ENCODE peak calls at places on chromosomes 6 and 20, in five cellular contexts. Q, W, J, D and N are unnamed samples.

GRCh38 chr6:148138478-148138877 is 204.2 kb upstream of the SASH1 start:
- DNase-seq in J (no peak), W (no peak), Q (no peak), D (no peak), N (no peak)

GRCh38 chr6:35663001-35663400 is 25.7 kb downstream of the FKBP5 start:
- DNase-seq in Q (peak), W (no peak), J (no peak), D (no peak), N (no peak)

GRCh38 chr6:129284225-129284624 is 401.3 kb downstream of the LAMA2 start:
- DNase-seq in J (no peak), D (no peak), Q (no peak), W (no peak), N (no peak)

GRCh38 chr6:97669191-97669651 is 386.2 kb upstream of the MMS22L start:
- DNase-seq in W (no peak), J (peak), D (peak), Q (no peak), N (peak)

GRCh38 chr6:73519943-73520687 is 717 bp downstream of the EEF1A1 start:
- DNase-seq in D (peak), W (no peak), Q (peak), J (peak), N (peak)

GRCh38 chr20:34079818-34080217 is 32.2 kb downstream of the EIF2S2 start:
- DNase-seq in W (no peak), Q (no peak), J (no peak), D (no peak), N (no peak)

GRCh38 chr6:71406871-71407860 is 118.6 kb downstream of the OGFRL1 start:
- DNase-seq in J (no peak), W (peak), Q (no peak), D (no peak), N (no peak)

GRCh38 chr20:36094497-36094896 is 60.0 kb upstream of the EPB41L1 start:
- DNase-seq in Q (no peak), D (no peak), W (no peak), J (no peak), N (peak)

GRCh38 chr6:150966786-150967185 is 101.3 kb downstream of the MTHFD1L start:
- DNase-seq in D (no peak), Q (no peak), W (no peak), J (no peak), N (no peak)

GRCh38 chr6:16600026-16600425 is 161.2 kb downstream of the ATXN1 start:
- DNase-seq in J (no peak), Q (no peak), W (no peak), D (no peak), N (no peak)

GRCh38 chr20:51446656-51447055 is 95.9 kb downstream of the NFATC2 start:
- DNase-seq in J (peak), W (peak), Q (no peak), D (peak), N (no peak)

GRCh38 chr20:34262488-34263288 is 21.5 kb downstream of the ASIP start:
- DNase-seq in J (peak), D (no peak), W (no peak), Q (no peak), N (peak)

GRCh38 chr20:3042621-3043020 is 801 bp upstream of the GNRH2 start:
- DNase-seq in W (no peak), D (peak), Q (no peak), J (peak), N (peak)

GRCh38 chr20:24607402-24607801 is 138.0 kb downstream of the SYNDIG1 start:
- DNase-seq in J (no peak), D (no peak), Q (no peak), W (no peak), N (no peak)

GRCh38 chr6:10643214-10643641 is 51.2 kb downstream of the C6orf52 start:
- DNase-seq in J (no peak), W (no peak), Q (no peak), D (no peak), N (no peak)

GRCh38 chr6:41367061-41367460 is 31.7 kb downstream of the NCR2 start:
- DNase-seq in Q (no peak), J (no peak), D (no peak), W (no peak), N (no peak)

GRCh38 chr6:112202639-112203341 is 51.6 kb downstream of the LAMA4 start:
- DNase-seq in Q (no peak), D (no peak), J (no peak), W (peak), N (no peak)

GRCh38 chr20:63692436-63693078 is 3.9 kb upstream of the TNFRSF6B start:
- DNase-seq in J (no peak), W (no peak), D (peak), Q (no peak), N (no peak)

GRCh38 chr6:8879334-8879733 is 444.0 kb upstream of the SLC35B3 start:
- DNase-seq in W (no peak), J (no peak), Q (no peak), D (no peak), N (no peak)

GRCh38 chr6:88380083-88380482 is 213.9 kb upstream of the CNR1 start:
- DNase-seq in Q (no peak), J (peak), D (peak), W (no peak), N (peak)

GRCh38 chr6:133114973-133115372 is 126.2 kb upstream of the EYA4 start:
- DNase-seq in D (no peak), Q (no peak), W (no peak), J (no peak), N (no peak)

GRCh38 chr20:11716239-11716944 is 201.3 kb upstream of the BTBD3 start:
- DNase-seq in J (no peak), W (no peak), D (no peak), Q (no peak), N (no peak)

GRCh38 chr6:9409126-9409525 is 973.8 kb upstream of the SLC35B3 start:
- DNase-seq in D (no peak), J (no peak), Q (no peak), W (no peak), N (no peak)

GRCh38 chr20:24236204-24236603 is 233.2 kb upstream of the SYNDIG1 start:
- DNase-seq in Q (no peak), D (no peak), J (no peak), W (no peak), N (no peak)

GRCh38 chr6:127348046-127348661 is 4.7 kb upstream of the ECHDC1 start:
- DNase-seq in J (no peak), W (no peak), Q (no peak), D (no peak), N (no peak)

GRCh38 chr20:10314198-10314597 is 95.6 kb downstream of the SNAP25 start:
- DNase-seq in Q (no peak), J (no peak), D (no peak), W (no peak), N (no peak)

GRCh38 chr20:63060057-63060991 is 53.6 kb upstream of the BHLHE23 start:
- DNase-seq in Q (no peak), J (no peak), D (peak), W (no peak), N (no peak)

GRCh38 chr6:66396549-66396948 is 689.5 kb upstream of the EYS start:
- DNase-seq in Q (no peak), W (no peak), D (no peak), J (no peak), N (no peak)

GRCh38 chr6:157374889-157375443 is 6.0 kb upstream of the ZDHHC14 start:
- DNase-seq in J (no peak), W (no peak), D (no peak), Q (no peak), N (no peak)

GRCh38 chr6:10612161-10612560 is 82.3 kb downstream of the C6orf52 start:
- DNase-seq in Q (no peak), W (no peak), D (no peak), J (no peak), N (no peak)

GRCh38 chr6:49325901-49326300 is 137.2 kb downstream of the MMUT start:
- DNase-seq in Q (no peak), D (no peak), W (no peak), J (no peak), N (no peak)

GRCh38 chr20:43895235-43895634 is 19.4 kb upstream of the TOX2 start:
- DNase-seq in W (no peak), Q (no peak), D (no peak), J (no peak), N (no peak)
- TF ChIP-seq CTCF in W (no peak), Q (no peak), D (no peak), J (no peak), N (no peak)

GRCh38 chr6:142377112-142377848 is 75.5 kb downstream of the ADGRG6 start:
- DNase-seq in D (no peak), W (no peak), Q (peak), J (no peak), N (no peak)
- H3K27ac ChIP-seq in D (no peak), W (peak), Q (no peak), J (no peak), N (no peak)

GRCh38 chr6:77463308-77463880 is at the start of gene HTR1B:
- DNase-seq in D (no peak), Q (no peak), W (no peak), J (no peak), N (no peak)

GRCh38 chr6:77463881-77464867 is 883 bp upstream of the HTR1B start:
- DNase-seq in J (no peak), Q (no peak), W (no peak), D (no peak), N (no peak)

GRCh38 chr6:77466055-77467028 is 3.1 kb upstream of the HTR1B start:
- DNase-seq in W (no peak), D (no peak), Q (peak), J (no peak), N (no peak)

GRCh38 chr6:77461796-77462195 is 1.5 kb downstream of the HTR1B start:
- DNase-seq in Q (no peak), D (no peak), J (no peak), W (no peak), N (no peak)

GRCh38 chr6:77462359-77463307 is 658 bp downstream of the HTR1B start:
- DNase-seq in J (no peak), W (no peak), Q (no peak), D (no peak), N (no peak)
- TF ChIP-seq CTCF in J (no peak), W (peak), Q (no peak), D (no peak), N (no peak)

GRCh38 chr6:125868996-125869395 is 78.2 kb downstream of the NCOA7 start:
- DNase-seq in W (no peak), J (peak), Q (no peak), D (no peak), N (peak)

GRCh38 chr6:125869427-125869826 is 78.7 kb downstream of the NCOA7 start:
- DNase-seq in J (no peak), Q (no peak), W (no peak), D (no peak), N (peak)

GRCh38 chr6:125868252-125868651 is 77.5 kb downstream of the NCOA7 start:
- DNase-seq in W (no peak), D (no peak), Q (no peak), J (no peak), N (no peak)

GRCh38 chr6:125871365-125871764 is 80.6 kb downstream of the NCOA7 start:
- DNase-seq in D (no peak), W (no peak), Q (no peak), J (no peak), N (no peak)

DNA sequence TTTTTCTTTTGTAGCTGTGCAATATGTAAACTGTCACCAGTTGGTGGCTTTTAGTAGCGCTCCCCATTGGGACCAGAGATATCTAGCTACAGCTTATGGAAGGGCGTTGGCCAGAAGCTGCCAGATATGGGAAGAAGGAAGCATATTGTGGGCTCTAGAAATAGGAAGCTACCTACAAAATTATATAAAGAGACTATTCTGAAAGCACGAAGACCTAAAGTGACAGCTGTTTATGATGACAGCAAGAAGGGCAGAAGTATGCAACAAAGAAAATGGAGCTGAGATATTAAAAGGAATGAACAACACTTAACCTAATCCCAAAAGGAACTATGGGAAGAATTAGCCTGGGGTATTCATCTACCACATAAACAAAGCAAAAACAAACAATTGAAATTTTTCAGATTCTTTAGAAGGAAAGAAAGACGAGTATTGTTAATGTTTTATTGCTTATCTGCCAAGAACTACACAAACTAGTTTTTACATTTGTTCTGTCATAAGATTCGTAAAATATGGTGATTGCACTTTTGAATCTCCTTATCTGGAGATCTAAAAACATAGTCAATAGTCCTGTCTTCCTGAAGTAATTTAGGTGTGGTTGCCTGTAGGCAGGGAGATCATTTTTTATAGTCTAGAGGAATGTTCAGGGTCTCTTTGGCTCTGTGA is 81.6 kb downstream of the NCOA7 start:
- DNase-seq in Q (no peak), J (no peak), W (no peak), D (no peak), N (no peak)
- H3K27ac ChIP-seq in Q (no peak), J (no peak), W (peak), D (no peak), N (no peak)

GRCh38 chr20:44888226-44889103 is 3.0 kb downstream of the YWHAB start:
- DNase-seq in W (no peak), D (no peak), Q (no peak), J (no peak), N (no peak)
- TF ChIP-seq CTCF in W (no peak), D (peak), Q (peak), J (no peak), N (no peak)

GRCh38 chr6:137166247-137167098 is 7.0 kb downstream of the IL22RA2 start:
- DNase-seq in J (no peak), W (peak), D (no peak), Q (no peak), N (no peak)
- H3K27ac ChIP-seq in J (no peak), W (no peak), D (peak), Q (no peak), N (no peak)

DNA sequence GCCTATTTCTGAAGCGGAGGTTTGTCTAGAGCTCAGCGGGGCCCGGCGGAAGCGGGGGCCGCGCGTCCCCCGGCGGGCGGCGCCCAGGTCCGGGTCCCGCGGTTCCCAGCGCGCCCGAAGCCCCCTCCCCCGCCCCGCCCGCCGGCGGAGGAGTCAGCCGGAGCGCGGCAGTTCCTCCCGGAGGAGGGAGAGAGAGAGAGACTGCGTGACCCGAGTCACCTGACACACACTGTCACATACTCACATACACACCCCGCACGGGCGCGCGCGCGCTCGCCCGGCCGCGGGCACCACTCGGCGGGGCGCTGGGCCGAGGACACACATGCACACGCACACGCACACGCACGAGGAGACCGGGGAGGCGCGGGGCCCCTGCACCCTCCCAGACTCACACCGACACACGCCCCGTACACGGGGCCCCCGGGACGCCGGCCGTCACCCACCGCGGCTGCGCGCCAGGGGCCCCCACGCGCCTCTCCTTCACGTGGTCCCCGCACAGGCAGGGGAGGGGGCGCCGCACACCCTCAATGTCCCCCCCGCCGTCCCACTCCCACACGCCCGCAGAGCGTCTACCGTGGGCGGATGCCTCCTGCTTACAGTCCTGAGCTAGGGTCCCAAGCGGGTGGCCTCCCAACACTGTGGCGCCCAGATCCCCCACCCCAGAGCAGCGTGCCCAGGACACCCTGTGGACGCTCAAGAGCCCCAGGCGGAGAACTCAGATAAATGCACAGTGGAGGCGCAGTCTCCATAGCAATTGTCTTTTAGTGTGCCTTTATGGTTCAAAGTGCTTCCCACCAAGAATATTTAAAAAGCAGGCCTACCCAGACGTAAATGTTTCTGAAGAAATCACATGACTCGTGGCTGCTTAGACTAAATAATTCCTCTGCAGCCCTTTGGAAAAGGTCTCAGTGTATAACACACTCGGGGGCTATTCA is at the start of gene RRAGD:
- DNase-seq in D (peak), J (peak), Q (peak), W (no peak), N (peak)
- TF ChIP-seq CTCF in D (no peak), J (no peak), Q (peak), W (no peak), N (no peak)